ENCODE peak calls at places on chromosomes 12 and 14, in five cellular contexts. O, D, V, Y and M are unnamed samples.

GRCh38 chr14:31340297-31341063 is 79.9 kb downstream of the HEATR5A start:
- DNase-seq in O (no peak), D (no peak), V (no peak), Y (no peak), M (no peak)

GRCh38 chr14:56102901-56103409 is 15.3 kb upstream of the PELI2 start:
- DNase-seq in O (no peak), D (no peak), V (no peak), Y (no peak), M (no peak)

GRCh38 chr14:54864526-54864925 is 38.1 kb downstream of the GCH1 start:
- DNase-seq in O (no peak), D (no peak), V (no peak), Y (no peak), M (no peak)

GRCh38 chr12:23803547-23803946 is 145.9 kb downstream of the SOX5 start:
- DNase-seq in O (no peak), D (peak; percentile 36), V (no peak), Y (no peak), M (no peak)

GRCh38 chr12:106493531-106493930 is 89.3 kb upstream of the RFX4 start:
- DNase-seq in O (no peak), D (no peak), V (no peak), Y (no peak), M (no peak)

GRCh38 chr12:113422030-113422900 is at the start of gene SDSL:
- DNase-seq in O (peak; percentile 63), D (no peak), V (peak; percentile 71), Y (no peak), M (peak; percentile 38)

GRCh38 chr12:76247026-76247688 is 101.1 kb downstream of the BBS10 start:
- DNase-seq in O (no peak), D (no peak), V (no peak), Y (no peak), M (no peak)

GRCh38 chr12:120290541-120291312 is 976 bp downstream of the RNU4-2 start:
- DNase-seq in O (peak; percentile 2), D (peak; percentile 37), V (peak; percentile 58), Y (no peak), M (no peak)

GRCh38 chr14:78644824-78645559 is 474.8 kb downstream of the NRXN3 start:
- DNase-seq in O (no peak), D (no peak), V (no peak), Y (no peak), M (no peak)